ENCODE peak calls at places on chromosomes 5 and 9, in seven cellular contexts. One of them, this sample, is unnamed.

GRCh38 chr5:14581891-14582796 is 552 bp downstream of the OTULINL start:
- DNase-seq in HCT116: peak; percentile 33
- DNase-seq in HepG2: no peak
- DNase-seq in H1: peak; percentile 85
- DNase-seq in A549: peak; percentile 73
- DNase-seq in endothelial cell of umbilical vein: peak; percentile 15
- DNase-seq in K562: no peak
- DNase-seq in this sample: peak; percentile 62

GRCh38 chr5:151772868-151773561 is 1.3 kb downstream of the G3BP1 start:
- DNase-seq in K562: no peak
- DNase-seq in A549: no peak
- DNase-seq in HCT116: no peak
- DNase-seq in H1: no peak
- DNase-seq in endothelial cell of umbilical vein: no peak
- DNase-seq in HepG2: no peak
- DNase-seq in this sample: no peak

GRCh38 chr9:12604154-12604825 is 88.9 kb upstream of the TYRP1 start:
- DNase-seq in A549: peak; percentile 5
- DNase-seq in H1: no peak
- DNase-seq in K562: no peak
- DNase-seq in HCT116: no peak
- DNase-seq in endothelial cell of umbilical vein: no peak
- DNase-seq in HepG2: no peak
- DNase-seq in this sample: peak; percentile 31

GRCh38 chr5:16489322-16489791 is 23.8 kb upstream of the ZNF622 start:
- DNase-seq in HCT116: peak; percentile 21
- DNase-seq in endothelial cell of umbilical vein: peak; percentile 41
- DNase-seq in H1: no peak
- DNase-seq in HepG2: peak; percentile 30
- DNase-seq in K562: no peak
- DNase-seq in A549: peak; percentile 47
- DNase-seq in this sample: peak; percentile 44

GRCh38 chr5:145462525-145462924 is 372.6 kb downstream of the PRELID2 start:
- DNase-seq in HCT116: no peak
- DNase-seq in endothelial cell of umbilical vein: no peak
- DNase-seq in HepG2: no peak
- DNase-seq in A549: no peak
- DNase-seq in K562: no peak
- DNase-seq in H1: no peak
- DNase-seq in this sample: no peak

GRCh38 chr5:180139731-180140626 is 68.4 kb upstream of the RNF130 start:
- DNase-seq in A549: no peak
- DNase-seq in endothelial cell of umbilical vein: no peak
- DNase-seq in HepG2: no peak
- DNase-seq in HCT116: no peak
- DNase-seq in K562: no peak
- DNase-seq in H1: peak; percentile 44
- DNase-seq in this sample: no peak

GRCh38 chr5:77294212-77294611 is 83.7 kb downstream of the PDE8B start:
- DNase-seq in A549: no peak
- DNase-seq in H1: no peak
- DNase-seq in HepG2: no peak
- DNase-seq in K562: no peak
- DNase-seq in endothelial cell of umbilical vein: no peak
- DNase-seq in HCT116: no peak
- DNase-seq in this sample: no peak

GRCh38 chr5:2282034-2282690 is 399.4 kb upstream of the IRX4 start:
- DNase-seq in K562: no peak
- DNase-seq in A549: no peak
- DNase-seq in H1: no peak
- DNase-seq in endothelial cell of umbilical vein: no peak
- DNase-seq in HepG2: no peak
- DNase-seq in HCT116: no peak
- DNase-seq in this sample: no peak

GRCh38 chr5:143311955-143312354 is 91.5 kb downstream of the NR3C1 start:
- DNase-seq in endothelial cell of umbilical vein: no peak
- DNase-seq in A549: no peak
- DNase-seq in K562: no peak
- DNase-seq in HepG2: no peak
- DNase-seq in HCT116: no peak
- DNase-seq in H1: no peak
- DNase-seq in this sample: no peak

GRCh38 chr9:101093620-101094019 is 65.1 kb downstream of the PLPPR1 start:
- DNase-seq in HepG2: peak; percentile 16
- DNase-seq in A549: peak; percentile 22
- DNase-seq in H1: no peak
- DNase-seq in K562: no peak
- DNase-seq in HCT116: no peak
- DNase-seq in endothelial cell of umbilical vein: peak; percentile 86
- DNase-seq in this sample: no peak

GRCh38 chr9:27125030-27125429 is 16.0 kb downstream of the TEK start:
- DNase-seq in A549: peak; percentile 70
- DNase-seq in HCT116: peak; percentile 7
- DNase-seq in H1: no peak
- DNase-seq in endothelial cell of umbilical vein: peak; percentile 89
- DNase-seq in HepG2: no peak
- DNase-seq in K562: no peak
- DNase-seq in this sample: no peak

GRCh38 chr9:136532799-136533774 is 12.8 kb downstream of the NOTCH1 start:
- DNase-seq in H1: no peak
- DNase-seq in HepG2: no peak
- DNase-seq in HCT116: no peak
- DNase-seq in A549: no peak
- DNase-seq in K562: no peak
- DNase-seq in endothelial cell of umbilical vein: no peak
- DNase-seq in this sample: no peak

GRCh38 chr9:93059097-93059959 is 827 bp downstream of the SUSD3 start:
- DNase-seq in H1: no peak
- DNase-seq in A549: no peak
- DNase-seq in K562: peak; percentile 72
- DNase-seq in HepG2: no peak
- DNase-seq in HCT116: no peak
- DNase-seq in endothelial cell of umbilical vein: no peak
- DNase-seq in this sample: peak; percentile 75

GRCh38 chr9:5760338-5760737 is 72.6 kb downstream of the ERMP1 start:
- DNase-seq in A549: no peak
- DNase-seq in H1: no peak
- DNase-seq in HCT116: no peak
- DNase-seq in endothelial cell of umbilical vein: no peak
- DNase-seq in HepG2: no peak
- DNase-seq in K562: no peak
- DNase-seq in this sample: no peak

GRCh38 chr9:131764568-131764967 is 24.7 kb upstream of the RAPGEF1 start:
- DNase-seq in endothelial cell of umbilical vein: no peak
- DNase-seq in H1: no peak
- DNase-seq in HCT116: no peak
- DNase-seq in A549: no peak
- DNase-seq in HepG2: no peak
- DNase-seq in K562: no peak
- DNase-seq in this sample: no peak

GRCh38 chr5:465591-466403 is 22.8 kb downstream of the EXOC3 start:
- DNase-seq in A549: no peak
- DNase-seq in HepG2: no peak
- DNase-seq in HCT116: no peak
- DNase-seq in H1: no peak
- DNase-seq in K562: no peak
- DNase-seq in endothelial cell of umbilical vein: no peak
- DNase-seq in this sample: no peak

GRCh38 chr9:114218264-114219120 is 63.2 kb downstream of the COL27A1 start:
- DNase-seq in A549: no peak
- DNase-seq in endothelial cell of umbilical vein: peak; percentile 64
- DNase-seq in H1: no peak
- DNase-seq in K562: no peak
- DNase-seq in HCT116: no peak
- DNase-seq in HepG2: no peak
- DNase-seq in this sample: no peak

GRCh38 chr5:109250533-109251329 is 159.0 kb downstream of the PJA2 start:
- DNase-seq in HepG2: no peak
- DNase-seq in HCT116: no peak
- DNase-seq in A549: no peak
- DNase-seq in K562: no peak
- DNase-seq in H1: no peak
- DNase-seq in endothelial cell of umbilical vein: no peak
- DNase-seq in this sample: no peak

GRCh38 chr5:141848771-141849370 is 29.3 kb downstream of the PCDH1 start:
- DNase-seq in H1: peak; percentile 91
- DNase-seq in A549: peak; percentile 83
- DNase-seq in HepG2: peak; percentile 71
- DNase-seq in endothelial cell of umbilical vein: peak; percentile 94
- DNase-seq in K562: peak; percentile 74
- DNase-seq in HCT116: no peak
- DNase-seq in this sample: no peak

GRCh38 chr5:141850786-141851185 is 27.4 kb downstream of the PCDH1 start:
- DNase-seq in endothelial cell of umbilical vein: no peak
- DNase-seq in HepG2: no peak
- DNase-seq in H1: peak; percentile 66
- DNase-seq in A549: no peak
- DNase-seq in HCT116: no peak
- DNase-seq in K562: peak; percentile 59
- DNase-seq in this sample: no peak

GRCh38 chr5:141849371-141850182 is 28.6 kb downstream of the PCDH1 start:
- DNase-seq in H1: peak; percentile 93
- DNase-seq in K562: peak; percentile 93
- DNase-seq in endothelial cell of umbilical vein: peak; percentile 87
- DNase-seq in HepG2: peak; percentile 31
- DNase-seq in HCT116: no peak
- DNase-seq in A549: peak; percentile 76
- DNase-seq in this sample: peak; percentile 35

GRCh38 chr5:141851195-141851874 is 26.9 kb downstream of the PCDH1 start:
- DNase-seq in endothelial cell of umbilical vein: no peak
- DNase-seq in K562: no peak
- DNase-seq in A549: no peak
- DNase-seq in HCT116: no peak
- DNase-seq in HepG2: no peak
- DNase-seq in H1: no peak
- DNase-seq in this sample: no peak

DNA sequence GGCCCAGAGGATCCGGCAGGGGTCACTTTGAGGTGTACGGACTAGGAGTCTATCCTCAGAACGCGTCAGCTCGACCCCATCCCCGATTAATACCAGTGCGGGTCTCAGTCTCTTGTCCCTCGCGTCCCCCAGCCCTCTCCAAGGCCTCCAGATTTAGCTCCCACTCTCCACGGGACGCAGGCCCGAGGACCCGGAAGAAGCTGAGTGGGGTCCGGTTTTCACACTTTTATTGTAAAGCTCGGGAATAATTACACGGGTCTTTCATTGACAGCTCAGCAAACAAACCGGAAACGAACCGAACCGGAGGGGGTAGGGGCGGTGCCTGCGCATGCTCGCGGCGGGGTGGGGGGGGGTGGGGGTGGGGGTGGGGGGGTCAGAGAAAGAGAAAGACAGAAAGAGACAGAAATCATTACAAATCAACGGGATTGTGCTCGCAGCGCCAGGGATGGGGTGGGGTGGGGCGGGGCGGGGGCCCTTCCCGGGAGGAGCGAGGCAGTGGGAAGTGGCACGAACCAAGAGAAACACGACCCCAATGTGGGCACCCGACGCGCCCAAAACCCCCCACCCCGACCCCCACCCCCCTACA is 27.9 kb downstream of the PCDH1 start:
- DNase-seq in K562: peak; percentile 61
- DNase-seq in H1: no peak
- DNase-seq in endothelial cell of umbilical vein: no peak
- DNase-seq in A549: peak; percentile 29
- DNase-seq in HCT116: no peak
- DNase-seq in HepG2: no peak
- DNase-seq in this sample: no peak
- TF ChIP-seq MAX in K562: no peak
- TF ChIP-seq MAX in H1: no peak
- TF ChIP-seq MAX in endothelial cell of umbilical vein: no peak
- TF ChIP-seq MAX in A549: no peak
- TF ChIP-seq MAX in HCT116: no peak
- TF ChIP-seq MAX in HepG2: no peak
- TF ChIP-seq MAX in this sample: no peak

DNA sequence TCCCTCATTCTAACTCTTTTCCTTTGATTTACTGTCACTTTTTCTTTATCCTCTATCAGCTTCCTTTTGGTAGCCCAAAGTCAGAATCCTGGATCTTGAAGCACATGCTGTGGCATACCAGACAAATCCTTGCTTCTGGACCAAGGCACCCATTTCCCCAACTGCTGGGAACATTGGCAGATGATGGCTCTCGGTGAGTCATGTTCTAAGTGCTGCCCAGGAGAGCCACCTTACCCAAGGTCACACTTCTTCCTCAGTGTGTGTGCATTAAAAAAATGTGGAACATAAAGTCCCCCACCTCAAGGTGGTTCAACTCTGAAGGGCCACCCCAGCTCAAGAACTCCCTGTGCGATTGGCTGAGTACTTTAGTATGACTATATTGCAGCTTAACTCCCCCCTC is 141.4 kb upstream of the PUM3 start:
- DNase-seq in HCT116: no peak
- DNase-seq in K562: no peak
- DNase-seq in A549: no peak
- DNase-seq in H1: no peak
- DNase-seq in HepG2: no peak
- DNase-seq in endothelial cell of umbilical vein: no peak
- DNase-seq in this sample: no peak
- TF ChIP-seq POLR2A in HCT116: no peak
- TF ChIP-seq POLR2A in K562: no peak
- TF ChIP-seq POLR2A in A549: no peak
- TF ChIP-seq POLR2A in H1: no peak
- TF ChIP-seq POLR2A in HepG2: no peak
- TF ChIP-seq POLR2A in endothelial cell of umbilical vein: no peak
- TF ChIP-seq POLR2A in this sample: no peak

GRCh38 chr5:118956727-118957126 is 31.6 kb downstream of the DTWD2 start:
- DNase-seq in HepG2: no peak
- DNase-seq in H1: no peak
- DNase-seq in HCT116: no peak
- DNase-seq in A549: peak; percentile 21
- DNase-seq in endothelial cell of umbilical vein: peak; percentile 9
- DNase-seq in K562: no peak
- DNase-seq in this sample: peak; percentile 29
- TF ChIP-seq CTCF in HepG2: peak; percentile 44
- TF ChIP-seq CTCF in H1: no peak
- TF ChIP-seq CTCF in HCT116: peak; percentile 58
- TF ChIP-seq CTCF in A549: peak; percentile 61
- TF ChIP-seq CTCF in endothelial cell of umbilical vein: no peak
- TF ChIP-seq CTCF in K562: no peak
- TF ChIP-seq CTCF in this sample: peak; percentile 8

DNA sequence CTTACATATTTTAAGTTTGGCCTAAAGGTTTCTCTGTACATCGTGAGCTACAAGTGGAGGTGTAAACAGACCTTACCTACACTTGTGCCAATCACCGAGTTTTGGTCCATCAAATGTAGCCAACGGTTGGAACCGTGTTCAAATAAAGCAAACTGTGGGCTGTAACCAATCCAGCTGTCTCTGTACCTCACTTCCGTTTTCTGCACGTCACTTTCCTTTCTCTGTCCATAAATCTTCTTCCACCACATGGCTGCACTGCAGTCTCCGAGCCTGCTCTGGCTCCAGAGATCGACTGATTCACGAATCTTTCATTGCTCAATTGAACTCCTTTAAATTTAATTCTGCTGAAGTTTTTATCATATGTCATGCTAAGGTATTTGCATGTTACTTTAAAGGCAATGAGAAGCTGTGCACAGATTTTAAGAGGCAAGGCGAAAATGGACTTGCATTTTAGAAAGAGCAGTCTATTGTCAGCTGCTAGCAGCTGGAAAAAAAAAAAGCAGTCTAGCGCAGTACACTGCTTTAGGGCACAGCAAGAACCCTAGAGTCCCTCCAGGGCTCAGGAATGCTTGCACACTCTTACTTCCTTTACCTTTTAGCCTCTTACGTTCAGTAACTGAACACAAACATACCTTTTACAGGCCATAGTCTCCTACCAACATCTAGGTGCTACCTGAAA is 13.2 kb downstream of the TTC39B start:
- DNase-seq in K562: no peak
- DNase-seq in A549: no peak
- DNase-seq in HepG2: no peak
- DNase-seq in H1: peak; percentile 28
- DNase-seq in HCT116: no peak
- DNase-seq in endothelial cell of umbilical vein: no peak
- DNase-seq in this sample: no peak
- TF ChIP-seq MAX in K562: no peak
- TF ChIP-seq MAX in A549: no peak
- TF ChIP-seq MAX in HepG2: no peak
- TF ChIP-seq MAX in H1: no peak
- TF ChIP-seq MAX in HCT116: no peak
- TF ChIP-seq MAX in endothelial cell of umbilical vein: no peak
- TF ChIP-seq MAX in this sample: no peak